ENCODE peak calls at places on chromosomes 16 and 17, in five cellular contexts. G is adrenal gland, P is fibroblast of villous mesenchyme, X is fibroblast of pulmonary artery, L is thoracic aorta. B is an unnamed sample.

GRCh38 chr16:1169285-1170075 is 16.6 kb downstream of the CACNA1H start:
- DNase-seq in G (no peak), P (peak), X (no peak), L (no peak), B (no peak)

GRCh38 chr17:57943140-57943539 is 12.1 kb downstream of the CUEDC1 start:
- DNase-seq in G (no peak), X (no peak), L (no peak), P (peak), B (no peak)

GRCh38 chr17:5352681-5353289 is 66.7 kb downstream of the NUP88 start:
- DNase-seq in L (no peak), G (no peak), X (no peak), P (no peak), B (no peak)

GRCh38 chr16:56635441-56635967 is 3.0 kb upstream of the MT1A start:
- DNase-seq in L (no peak), P (no peak), X (no peak), G (no peak), B (no peak)

GRCh38 chr17:49015924-49016774 is 19.0 kb downstream of the IGF2BP1 start:
- DNase-seq in P (no peak), G (no peak), L (no peak), X (no peak), B (no peak)

GRCh38 chr16:24834459-24835335 is 11.1 kb upstream of the SLC5A11 start:
- DNase-seq in G (no peak), P (peak), L (no peak), X (peak), B (peak)

GRCh38 chr17:44258811-44259351 is 9.1 kb downstream of the SLC4A1 start:
- DNase-seq in X (no peak), G (no peak), P (no peak), L (no peak), B (no peak)

GRCh38 chr17:77420804-77421634 is 280.2 kb downstream of the SEC14L1 start:
- DNase-seq in L (no peak), X (peak), G (no peak), P (peak), B (peak)

GRCh38 chr16:67881557-67882220 is 3.0 kb upstream of the NRN1L start:
- DNase-seq in L (no peak), P (no peak), X (no peak), G (peak), B (no peak)

GRCh38 chr17:36867716-36868115 is 69.6 kb upstream of the LHX1 start:
- DNase-seq in G (no peak), P (no peak), X (no peak), L (no peak), B (no peak)

GRCh38 chr16:78874241-78874983 is 726.1 kb downstream of the MAF start:
- DNase-seq in G (no peak), L (no peak), P (no peak), X (no peak), B (no peak)

GRCh38 chr16:67173808-67174705 is 3.7 kb downstream of the NOL3 start:
- DNase-seq in L (peak), X (peak), G (peak), P (peak), B (peak)

GRCh38 chr16:30379165-30379783 is 3.1 kb downstream of the SEPTIN1 start:
- DNase-seq in G (no peak), P (no peak), L (no peak), X (no peak), B (no peak)

GRCh38 chr17:69344939-69345338 is 18.0 kb upstream of the ABCA5 start:
- DNase-seq in P (no peak), G (no peak), X (no peak), L (no peak), B (peak)

GRCh38 chr17:77286641-77287431 is 146.1 kb downstream of the SEC14L1 start:
- DNase-seq in P (peak), L (no peak), G (peak), X (peak), B (peak)

GRCh38 chr16:11211977-11212818 is 43.8 kb downstream of the SOCS1 start:
- DNase-seq in P (peak), X (peak), L (no peak), G (no peak), B (no peak)

GRCh38 chr17:8391711-8392110 is 5.9 kb downstream of the RNF222 start:
- DNase-seq in G (no peak), L (no peak), X (no peak), P (no peak), B (no peak)

GRCh38 chr17:18141210-18141803 is 32.8 kb downstream of the MYO15A start:
- DNase-seq in G (no peak), X (peak), L (no peak), P (peak), B (peak)

GRCh38 chr17:59838196-59838911 is 54.4 kb downstream of the TUBD1 start:
- DNase-seq in P (no peak), X (peak), L (no peak), G (no peak), B (peak)

GRCh38 chr16:88941933-88942909 is 34.8 kb downstream of the CBFA2T3 start:
- DNase-seq in G (peak), P (no peak), X (peak), L (no peak), B (peak)

GRCh38 chr17:11948791-11949190 is 48.5 kb downstream of the ZNF18 start:
- DNase-seq in P (peak), G (peak), X (peak), L (no peak), B (peak)

GRCh38 chr16:28946681-28947080 is 4.1 kb upstream of the NFATC2IP start:
- DNase-seq in L (no peak), G (no peak), X (no peak), P (no peak), B (no peak)

GRCh38 chr17:49108318-49108717 is 24.3 kb upstream of the B4GALNT2 start:
- DNase-seq in P (no peak), X (peak), G (no peak), L (no peak), B (peak)

GRCh38 chr17:66135896-66136295 is 56.0 kb downstream of the CEP112 start:
- DNase-seq in P (peak), G (no peak), L (no peak), X (peak), B (no peak)

GRCh38 chr17:7856081-7856791 is 1.1 kb downstream of the NAA38 start:
- DNase-seq in P (no peak), L (no peak), X (peak), G (peak), B (peak)

GRCh38 chr16:66549284-66550131 is at the start of gene TK2:
- DNase-seq in X (peak), G (peak), P (peak), L (no peak), B (peak)

GRCh38 chr16:68744744-68745280 is 7.7 kb downstream of the CDH1 start:
- DNase-seq in P (no peak), X (no peak), G (no peak), L (no peak), B (peak)

GRCh38 chr17:57801044-57801711 is 48.7 kb downstream of the MRPS23 start:
- DNase-seq in X (no peak), G (no peak), L (no peak), P (no peak), B (no peak)

GRCh38 chr17:75393523-75394331 is 11.8 kb downstream of the GRB2 start:
- DNase-seq in G (peak), L (peak), X (peak), P (peak), B (peak)
- TF ChIP-seq CTCF in G (peak), L (peak), X (no peak), P (no peak), B (no peak)

DNA sequence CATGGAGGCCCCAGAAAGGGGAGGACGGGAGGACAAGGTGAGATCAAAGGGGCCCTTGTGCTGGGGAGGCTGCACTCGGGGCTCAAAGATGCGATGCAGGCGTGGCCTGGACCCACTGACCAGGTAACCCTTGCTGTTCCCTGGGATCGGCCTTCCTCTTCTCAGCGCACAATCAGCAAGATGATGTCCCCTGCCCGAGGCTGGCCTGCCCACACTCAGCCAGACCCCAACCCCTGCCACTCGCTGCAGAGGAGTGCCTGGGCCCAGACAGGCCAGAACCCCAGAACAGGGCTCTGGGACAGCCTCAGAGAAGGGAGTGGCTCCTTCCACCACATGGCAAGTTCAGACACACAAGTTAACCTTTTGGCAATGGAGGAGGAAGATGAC is 14.8 kb downstream of the KIFC3 start:
- DNase-seq in G (no peak), X (no peak), P (no peak), L (no peak), B (no peak)
- H3K4me3 ChIP-seq in G (no peak), X (no peak), P (no peak), L (no peak), B (no peak)

DNA sequence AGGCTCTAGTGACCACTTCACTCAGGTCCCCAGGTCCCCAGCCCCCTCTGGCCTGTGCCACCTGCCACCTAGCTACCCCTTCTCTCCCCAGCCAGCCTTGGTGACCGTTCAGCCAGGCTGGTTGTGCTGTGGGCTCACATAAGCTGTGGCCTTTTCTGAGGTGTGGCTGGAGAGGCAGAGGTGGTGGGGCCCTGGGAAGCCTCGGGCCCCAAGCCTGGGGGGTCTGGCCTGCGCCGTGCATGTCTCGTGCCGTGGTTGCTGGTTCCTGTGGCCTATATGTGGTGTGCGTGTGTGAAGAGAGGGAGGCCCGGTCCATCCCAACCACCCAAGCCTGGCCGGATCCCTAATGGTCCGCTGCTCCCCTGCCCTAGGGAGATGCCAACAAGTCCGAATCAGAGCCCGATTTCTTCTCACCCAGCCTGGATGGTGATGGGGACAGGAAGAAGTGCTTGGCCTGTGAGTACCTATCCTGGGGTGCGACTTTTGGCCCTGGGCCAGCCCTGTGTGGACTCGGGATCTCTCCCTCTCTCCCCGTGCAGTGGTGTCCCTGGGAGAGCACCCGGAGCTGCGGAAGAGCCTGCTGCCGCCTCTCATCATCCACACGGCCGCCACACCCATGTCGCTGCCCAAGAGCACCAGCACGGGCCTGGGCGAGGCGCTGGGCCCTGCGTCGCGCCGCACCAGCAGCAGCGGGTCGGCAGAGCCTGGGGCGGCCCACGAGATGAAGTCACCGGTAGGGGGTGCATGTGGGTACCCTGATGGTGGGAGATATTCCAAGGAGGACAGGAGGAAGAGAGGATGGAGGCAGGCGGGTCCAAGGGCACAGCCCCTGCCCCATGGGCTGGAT is 35.9 kb downstream of the CACNA1G start:
- DNase-seq in G (no peak), X (no peak), L (no peak), P (peak), B (peak)
- TF ChIP-seq CTCF in G (peak), X (peak), L (no peak), P (peak), B (peak)

GRCh38 chr16:55512941-55513340 is 4.1 kb downstream of the LPCAT2 start:
- DNase-seq in L (no peak), X (no peak), P (no peak), G (no peak), B (no peak)

GRCh38 chr16:55513616-55514015 is 4.7 kb downstream of the LPCAT2 start:
- DNase-seq in P (no peak), L (no peak), G (no peak), X (no peak), B (no peak)

GRCh38 chr16:55508271-55508921 is 476 bp upstream of the LPCAT2 start:
- DNase-seq in L (no peak), X (no peak), G (no peak), P (no peak), B (no peak)

GRCh38 chr16:55508941-55509920 is at the start of gene LPCAT2:
- DNase-seq in P (peak), G (peak), X (peak), L (no peak), B (peak)

GRCh38 chr16:55510185-55510805 is 1.4 kb downstream of the LPCAT2 start:
- DNase-seq in P (no peak), L (no peak), X (no peak), G (no peak), B (no peak)
- H3K4me3 ChIP-seq in P (peak), L (peak), X (peak), G (peak), B (no peak)

GRCh38 chr17:78798695-78799559 is 16.9 kb upstream of the CYTH1 start:
- DNase-seq in P (peak), G (no peak), L (no peak), X (peak), B (peak)
- TF ChIP-seq CTCF in P (peak), G (peak), L (no peak), X (peak), B (peak)

DNA sequence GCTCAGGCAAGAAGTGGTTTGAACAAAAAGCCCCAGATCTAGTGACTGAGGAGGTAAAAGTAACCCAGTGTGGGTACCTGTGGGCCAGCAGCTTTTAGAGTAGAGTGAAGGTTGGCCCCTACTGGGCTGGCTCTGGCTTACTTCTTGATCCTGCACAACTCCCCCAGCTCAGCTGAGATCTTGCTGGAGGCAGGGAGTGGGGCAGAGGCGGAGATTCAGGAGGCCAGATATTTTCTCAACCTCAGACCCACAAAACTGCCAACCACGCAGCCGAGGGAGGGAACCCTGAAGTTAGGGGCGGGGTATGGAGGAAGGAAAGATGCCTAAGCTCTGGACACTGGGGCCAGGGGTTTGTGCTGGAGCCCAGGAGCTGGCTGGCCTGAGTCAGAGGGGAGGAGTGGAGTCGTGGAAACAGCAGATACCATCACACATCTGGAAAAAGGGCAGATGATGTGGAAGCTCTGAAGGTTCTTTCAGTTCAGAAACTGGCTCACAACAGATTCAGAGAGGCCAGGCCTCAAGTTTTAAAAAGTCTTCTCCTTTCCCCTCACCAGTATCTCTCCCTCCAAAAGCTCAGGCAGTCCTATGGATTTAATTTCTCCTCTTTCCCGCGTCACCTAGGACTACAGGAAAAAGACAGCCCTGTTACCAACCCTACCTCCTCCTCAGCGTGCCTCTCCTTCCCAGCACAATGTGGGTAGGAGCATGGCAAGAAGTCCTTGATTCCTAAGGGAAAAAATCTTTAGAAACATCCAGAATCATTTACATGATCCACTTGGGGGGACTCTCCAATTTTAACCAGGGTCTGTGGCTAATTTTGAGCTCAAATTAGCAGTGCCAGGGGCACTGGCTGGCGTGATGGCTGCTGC is 48.1 kb downstream of the MYO18A start:
- DNase-seq in L (peak), G (no peak), X (peak), P (peak), B (peak)
- H3K4me3 ChIP-seq in L (peak), G (no peak), X (no peak), P (no peak), B (no peak)

GRCh38 chr16:57729182-57729484 is 6.4 kb upstream of the KATNB1 start:
- DNase-seq in G (no peak), X (no peak), P (no peak), L (no peak), B (no peak)

GRCh38 chr16:57725976-57726375 is 9.6 kb upstream of the KATNB1 start:
- DNase-seq in L (no peak), P (no peak), X (no peak), G (no peak), B (no peak)

GRCh38 chr16:57726433-57726947 is 9.1 kb upstream of the KATNB1 start:
- DNase-seq in P (no peak), L (no peak), G (no peak), X (no peak), B (no peak)

GRCh38 chr16:57728336-57729181 is 7.0 kb upstream of the KATNB1 start:
- DNase-seq in G (no peak), X (no peak), P (no peak), L (no peak), B (no peak)

GRCh38 chr16:57727610-57728009 is 8.0 kb upstream of the KATNB1 start:
- DNase-seq in X (no peak), P (no peak), L (no peak), G (no peak), B (no peak)
- TF ChIP-seq CTCF in X (peak), P (no peak), L (no peak), G (no peak), B (peak)

DNA sequence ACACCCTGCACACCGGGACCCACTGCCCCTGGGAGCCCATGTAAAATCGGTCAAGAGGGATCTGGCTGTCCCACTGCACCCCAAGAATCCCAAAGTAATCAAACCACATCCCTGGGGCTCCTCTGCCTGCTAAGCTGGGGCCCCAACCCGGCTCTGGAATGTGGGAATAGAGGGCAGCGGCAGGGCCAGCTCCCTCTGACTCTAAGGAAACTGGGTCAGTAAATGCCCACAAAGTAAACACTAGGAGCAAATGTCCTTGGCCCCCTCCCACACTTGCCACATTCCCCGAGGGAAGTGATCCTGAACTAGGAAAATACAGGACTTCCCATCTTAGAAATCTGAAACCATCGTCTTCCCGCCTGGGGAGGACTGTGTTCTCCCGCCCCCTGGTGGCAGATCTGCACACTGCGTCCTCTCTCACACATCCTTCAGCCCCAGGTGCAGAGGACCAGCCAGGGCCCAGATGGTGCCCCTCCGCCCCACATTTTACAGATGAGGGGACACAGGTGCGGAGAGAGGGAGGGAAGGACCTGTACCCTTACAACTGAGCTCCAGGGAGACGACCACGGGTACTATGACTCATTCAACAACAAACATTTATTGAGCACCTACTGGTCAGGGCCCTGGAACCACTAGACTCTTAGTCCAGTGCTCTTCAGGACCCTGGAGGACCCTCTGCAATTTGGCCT is 10.2 kb downstream of the P3H4 start:
- DNase-seq in X (peak), L (peak), P (peak), G (peak), B (peak)
- H3K4me3 ChIP-seq in X (no peak), L (peak), P (no peak), G (no peak), B (no peak)

B was measured in choroid plexus epithelial cell.